ENCODE peak calls at places on chromosomes 13 and 19, in four cellular contexts. One of them, this sample, is unnamed.

GRCh38 chr19:39111593-39112199 is 13.9 kb upstream of the PAK4 start:
- DNase-seq in K562: peak
- DNase-seq in GM12878: no peak
- DNase-seq in HepG2: no peak
- DNase-seq in this sample: no peak

GRCh38 chr13:109146912-109147624 is 517.7 kb downstream of the MYO16 start:
- DNase-seq in HepG2: no peak
- DNase-seq in K562: no peak
- DNase-seq in GM12878: no peak
- DNase-seq in this sample: no peak

GRCh38 chr19:18590273-18591272 is 2.0 kb downstream of the REX1BD start:
- DNase-seq in HepG2: peak
- DNase-seq in K562: peak
- DNase-seq in GM12878: no peak
- DNase-seq in this sample: peak

GRCh38 chr13:50544226-50544625 is 299.3 kb downstream of the DLEU7 start:
- DNase-seq in K562: no peak
- DNase-seq in HepG2: no peak
- DNase-seq in GM12878: no peak
- DNase-seq in this sample: no peak

GRCh38 chr19:29618434-29618833 is 12.4 kb downstream of the POP4 start:
- DNase-seq in HepG2: no peak
- DNase-seq in GM12878: no peak
- DNase-seq in K562: no peak
- DNase-seq in this sample: no peak

GRCh38 chr19:18282021-18282787 is 782 bp upstream of the JUND start:
- DNase-seq in HepG2: peak
- DNase-seq in GM12878: no peak
- DNase-seq in K562: no peak
- DNase-seq in this sample: no peak

GRCh38 chr13:20391597-20392452 is 133.8 kb downstream of the CRYL1 start:
- DNase-seq in HepG2: no peak
- DNase-seq in K562: no peak
- DNase-seq in GM12878: no peak
- DNase-seq in this sample: no peak

GRCh38 chr13:89749888-89750287 is 1597.6 kb upstream of the MIR17HG start:
- DNase-seq in K562: no peak
- DNase-seq in HepG2: no peak
- DNase-seq in GM12878: no peak
- DNase-seq in this sample: no peak

GRCh38 chr19:33405491-33406461 is 32.3 kb downstream of the CEBPG start:
- DNase-seq in GM12878: no peak
- DNase-seq in K562: no peak
- DNase-seq in HepG2: no peak
- DNase-seq in this sample: no peak

GRCh38 chr13:28313579-28313978 is 175.2 kb downstream of the PAN3 start:
- DNase-seq in GM12878: no peak
- DNase-seq in HepG2: no peak
- DNase-seq in K562: peak
- DNase-seq in this sample: no peak

GRCh38 chr13:26996965-26997752 is 174.5 kb downstream of the USP12 start:
- DNase-seq in K562: no peak
- DNase-seq in HepG2: no peak
- DNase-seq in GM12878: peak
- DNase-seq in this sample: no peak

GRCh38 chr13:21964686-21965085 is 293.8 kb downstream of the FGF9 start:
- DNase-seq in K562: no peak
- DNase-seq in GM12878: no peak
- DNase-seq in HepG2: no peak
- DNase-seq in this sample: no peak

GRCh38 chr13:107835339-107836018 is 379.9 kb downstream of the LIG4 start:
- DNase-seq in K562: no peak
- DNase-seq in GM12878: no peak
- DNase-seq in HepG2: no peak
- DNase-seq in this sample: no peak

GRCh38 chr19:10820173-10820572 is 15.8 kb downstream of the TMED1 start:
- DNase-seq in HepG2: no peak
- DNase-seq in GM12878: no peak
- DNase-seq in K562: peak
- DNase-seq in this sample: no peak

GRCh38 chr19:3575949-3576673 is 3.4 kb downstream of the HMG20B start:
- DNase-seq in K562: peak
- DNase-seq in GM12878: no peak
- DNase-seq in HepG2: no peak
- DNase-seq in this sample: no peak

GRCh38 chr19:991174-991931 is 7.2 kb downstream of the WDR18 start:
- DNase-seq in HepG2: no peak
- DNase-seq in GM12878: no peak
- DNase-seq in K562: peak
- DNase-seq in this sample: peak

GRCh38 chr19:20503536-20503935 is 62.0 kb downstream of the ZNF737 start:
- DNase-seq in K562: no peak
- DNase-seq in GM12878: no peak
- DNase-seq in HepG2: no peak
- DNase-seq in this sample: no peak

GRCh38 chr13:93296584-93296983 is 70.0 kb downstream of the GPC6 start:
- DNase-seq in K562: no peak
- DNase-seq in HepG2: no peak
- DNase-seq in GM12878: no peak
- DNase-seq in this sample: no peak

GRCh38 chr13:93293716-93294115 is 67.1 kb downstream of the GPC6 start:
- DNase-seq in HepG2: no peak
- DNase-seq in GM12878: no peak
- DNase-seq in K562: no peak
- DNase-seq in this sample: no peak

GRCh38 chr13:93304134-93304533 is 77.5 kb downstream of the GPC6 start:
- DNase-seq in K562: no peak
- DNase-seq in HepG2: no peak
- DNase-seq in GM12878: no peak
- DNase-seq in this sample: no peak

GRCh38 chr13:93298741-93299140 is 72.1 kb downstream of the GPC6 start:
- DNase-seq in K562: no peak
- DNase-seq in HepG2: no peak
- DNase-seq in GM12878: no peak
- DNase-seq in this sample: no peak
- TF ChIP-seq HDAC6 in K562: no peak
- TF ChIP-seq HDAC6 in HepG2: no peak
- TF ChIP-seq HDAC6 in GM12878: no peak
- TF ChIP-seq HDAC6 in this sample: no peak

GRCh38 chr13:39655041-39655568 is 357 bp upstream of the COG6 start:
- DNase-seq in K562: peak
- DNase-seq in HepG2: no peak
- DNase-seq in GM12878: no peak
- DNase-seq in this sample: no peak
- TF ChIP-seq CEBPB in K562: no peak
- TF ChIP-seq CEBPB in HepG2: no peak
- TF ChIP-seq CEBPB in GM12878: no peak
- TF ChIP-seq CEBPB in this sample: no peak

GRCh38 chr19:42250666-42251531 is 4.0 kb downstream of the ERF start:
- DNase-seq in HepG2: no peak
- DNase-seq in K562: no peak
- DNase-seq in GM12878: no peak
- DNase-seq in this sample: no peak
- TF ChIP-seq HDAC6 in HepG2: no peak
- TF ChIP-seq HDAC6 in K562: no peak
- TF ChIP-seq HDAC6 in GM12878: no peak
- TF ChIP-seq HDAC6 in this sample: no peak

GRCh38 chr19:47444388-47444821 is 25.1 kb upstream of the MEIS3 start:
- DNase-seq in GM12878: no peak
- DNase-seq in K562: peak
- DNase-seq in HepG2: no peak
- DNase-seq in this sample: no peak

GRCh38 chr19:47445527-47445926 is 26.2 kb downstream of the SLC8A2 start:
- DNase-seq in GM12878: no peak
- DNase-seq in K562: no peak
- DNase-seq in HepG2: no peak
- DNase-seq in this sample: no peak

GRCh38 chr19:47446534-47447469 is 24.9 kb downstream of the SLC8A2 start:
- DNase-seq in GM12878: no peak
- DNase-seq in K562: peak
- DNase-seq in HepG2: no peak
- DNase-seq in this sample: peak

GRCh38 chr19:47445937-47446402 is 25.7 kb downstream of the SLC8A2 start:
- DNase-seq in K562: peak
- DNase-seq in GM12878: no peak
- DNase-seq in HepG2: no peak
- DNase-seq in this sample: peak

GRCh38 chr19:47443331-47443730 is 24.0 kb upstream of the MEIS3 start:
- DNase-seq in GM12878: no peak
- DNase-seq in HepG2: no peak
- DNase-seq in K562: no peak
- DNase-seq in this sample: no peak
- TF ChIP-seq CEBPB in GM12878: no peak
- TF ChIP-seq CEBPB in HepG2: no peak
- TF ChIP-seq CEBPB in K562: no peak
- TF ChIP-seq CEBPB in this sample: no peak

GRCh38 chr13:94854688-94855087 is 142.3 kb upstream of the SOX21 start:
- DNase-seq in K562: no peak
- DNase-seq in HepG2: no peak
- DNase-seq in GM12878: no peak
- DNase-seq in this sample: no peak

GRCh38 chr13:94860981-94861407 is 148.6 kb upstream of the SOX21 start:
- DNase-seq in GM12878: no peak
- DNase-seq in HepG2: no peak
- DNase-seq in K562: no peak
- DNase-seq in this sample: no peak

GRCh38 chr13:94859812-94860210 is 147.5 kb upstream of the SOX21 start:
- DNase-seq in HepG2: no peak
- DNase-seq in GM12878: no peak
- DNase-seq in K562: no peak
- DNase-seq in this sample: no peak

GRCh38 chr13:94858856-94859811 is 146.8 kb upstream of the SOX21 start:
- DNase-seq in HepG2: no peak
- DNase-seq in K562: no peak
- DNase-seq in GM12878: no peak
- DNase-seq in this sample: no peak
- TF ChIP-seq HDAC6 in HepG2: no peak
- TF ChIP-seq HDAC6 in K562: no peak
- TF ChIP-seq HDAC6 in GM12878: no peak
- TF ChIP-seq HDAC6 in this sample: no peak